ENCODE peak calls at places on chromosome 2, in five cellular contexts. One of them, this sample, is unnamed.

GRCh38 chr2:138537170-138537915 is 35.8 kb downstream of the SPOPL start:
- DNase-seq in RWPE1: no peak
- DNase-seq in dorsolateral prefrontal cortex: no peak
- DNase-seq in fibroblast of lung: no peak
- DNase-seq in thoracic aorta: no peak
- DNase-seq in this sample: peak; percentile 24

GRCh38 chr2:12478151-12479041 is 238.3 kb upstream of the TRIB2 start:
- DNase-seq in thoracic aorta: no peak
- DNase-seq in RWPE1: no peak
- DNase-seq in fibroblast of lung: peak; percentile 33
- DNase-seq in dorsolateral prefrontal cortex: no peak
- DNase-seq in this sample: no peak

GRCh38 chr2:64939332-64939917 is 49.8 kb upstream of the SLC1A4 start:
- DNase-seq in thoracic aorta: no peak
- DNase-seq in dorsolateral prefrontal cortex: no peak
- DNase-seq in fibroblast of lung: no peak
- DNase-seq in RWPE1: no peak
- DNase-seq in this sample: peak; percentile 42

GRCh38 chr2:28319118-28320008 is 73.3 kb upstream of the FOSL2 start:
- DNase-seq in dorsolateral prefrontal cortex: no peak
- DNase-seq in fibroblast of lung: no peak
- DNase-seq in thoracic aorta: no peak
- DNase-seq in RWPE1: no peak
- DNase-seq in this sample: no peak

GRCh38 chr2:155599834-155600233 is 732.7 kb downstream of the NR4A2 start:
- DNase-seq in RWPE1: no peak
- DNase-seq in fibroblast of lung: no peak
- DNase-seq in dorsolateral prefrontal cortex: no peak
- DNase-seq in thoracic aorta: no peak
- DNase-seq in this sample: no peak

GRCh38 chr2:42547446-42548295 is 20.8 kb upstream of the MTA3 start:
- DNase-seq in thoracic aorta: no peak
- DNase-seq in dorsolateral prefrontal cortex: no peak
- DNase-seq in fibroblast of lung: no peak
- DNase-seq in RWPE1: no peak
- DNase-seq in this sample: no peak

GRCh38 chr2:171124512-171124911 is 36.2 kb downstream of the TLK1 start:
- DNase-seq in fibroblast of lung: no peak
- DNase-seq in dorsolateral prefrontal cortex: no peak
- DNase-seq in RWPE1: no peak
- DNase-seq in thoracic aorta: no peak
- DNase-seq in this sample: no peak

GRCh38 chr2:234694244-234695013 is 197.5 kb upstream of the ARL4C start:
- DNase-seq in dorsolateral prefrontal cortex: no peak
- DNase-seq in RWPE1: peak; percentile 79
- DNase-seq in fibroblast of lung: peak; percentile 97
- DNase-seq in thoracic aorta: no peak
- DNase-seq in this sample: no peak

GRCh38 chr2:37973615-37974353 is 48.7 kb downstream of the RMDN2 start:
- DNase-seq in dorsolateral prefrontal cortex: no peak
- DNase-seq in thoracic aorta: no peak
- DNase-seq in fibroblast of lung: no peak
- DNase-seq in RWPE1: no peak
- DNase-seq in this sample: no peak

GRCh38 chr2:239499989-239500914 is 99.4 kb upstream of the HDAC4 start:
- DNase-seq in dorsolateral prefrontal cortex: peak; percentile 36
- DNase-seq in RWPE1: no peak
- DNase-seq in fibroblast of lung: peak; percentile 4
- DNase-seq in thoracic aorta: no peak
- DNase-seq in this sample: no peak

GRCh38 chr2:141611981-141612380 is 518.8 kb downstream of the LRP1B start:
- DNase-seq in RWPE1: peak; percentile 3
- DNase-seq in thoracic aorta: no peak
- DNase-seq in dorsolateral prefrontal cortex: no peak
- DNase-seq in fibroblast of lung: peak; percentile 48
- DNase-seq in this sample: no peak

GRCh38 chr2:238128061-238129040 is 10.1 kb upstream of the KLHL30 start:
- DNase-seq in fibroblast of lung: no peak
- DNase-seq in dorsolateral prefrontal cortex: no peak
- DNase-seq in RWPE1: no peak
- DNase-seq in thoracic aorta: no peak
- DNase-seq in this sample: no peak

GRCh38 chr2:212295571-212295970 is 243.0 kb downstream of the ERBB4 start:
- DNase-seq in RWPE1: no peak
- DNase-seq in thoracic aorta: no peak
- DNase-seq in fibroblast of lung: no peak
- DNase-seq in dorsolateral prefrontal cortex: no peak
- DNase-seq in this sample: no peak

GRCh38 chr2:175884673-175885393 is 117.2 kb downstream of the LNPK start:
- DNase-seq in dorsolateral prefrontal cortex: no peak
- DNase-seq in thoracic aorta: no peak
- DNase-seq in RWPE1: no peak
- DNase-seq in fibroblast of lung: no peak
- DNase-seq in this sample: no peak

GRCh38 chr2:12284487-12284886 is 432.2 kb upstream of the TRIB2 start:
- DNase-seq in thoracic aorta: no peak
- DNase-seq in dorsolateral prefrontal cortex: no peak
- DNase-seq in RWPE1: peak; percentile 30
- DNase-seq in fibroblast of lung: peak; percentile 71
- DNase-seq in this sample: no peak

GRCh38 chr2:238868067-238868524 is 20.2 kb downstream of the TWIST2 start:
- DNase-seq in RWPE1: no peak
- DNase-seq in fibroblast of lung: peak; percentile 74
- DNase-seq in dorsolateral prefrontal cortex: no peak
- DNase-seq in thoracic aorta: peak; percentile 52
- DNase-seq in this sample: no peak

GRCh38 chr2:121667618-121668017 is 18.4 kb upstream of the CLASP1 start:
- DNase-seq in dorsolateral prefrontal cortex: no peak
- DNase-seq in fibroblast of lung: no peak
- DNase-seq in RWPE1: no peak
- DNase-seq in thoracic aorta: no peak
- DNase-seq in this sample: no peak

GRCh38 chr2:50952596-50952995 is 79.3 kb downstream of the NRXN1 start:
- DNase-seq in fibroblast of lung: peak; percentile 77
- DNase-seq in dorsolateral prefrontal cortex: no peak
- DNase-seq in thoracic aorta: no peak
- DNase-seq in RWPE1: peak; percentile 55
- DNase-seq in this sample: no peak

GRCh38 chr2:67797801-67798535 is 264.8 kb downstream of the C1D start:
- DNase-seq in fibroblast of lung: peak; percentile 65
- DNase-seq in thoracic aorta: no peak
- DNase-seq in RWPE1: peak; percentile 3
- DNase-seq in dorsolateral prefrontal cortex: no peak
- DNase-seq in this sample: no peak

GRCh38 chr2:45771251-45771650 is 119.8 kb downstream of the PRKCE start:
- DNase-seq in RWPE1: no peak
- DNase-seq in thoracic aorta: no peak
- DNase-seq in fibroblast of lung: peak; percentile 51
- DNase-seq in dorsolateral prefrontal cortex: peak; percentile 55
- DNase-seq in this sample: peak; percentile 18

GRCh38 chr2:215833531-215834162 is 179.7 kb downstream of the MREG start:
- DNase-seq in dorsolateral prefrontal cortex: no peak
- DNase-seq in thoracic aorta: no peak
- DNase-seq in RWPE1: no peak
- DNase-seq in fibroblast of lung: peak; percentile 86
- DNase-seq in this sample: no peak

GRCh38 chr2:190088917-190089316 is 26.4 kb upstream of the MSTN start:
- DNase-seq in thoracic aorta: no peak
- DNase-seq in fibroblast of lung: peak; percentile 81
- DNase-seq in RWPE1: peak; percentile 51
- DNase-seq in dorsolateral prefrontal cortex: peak; percentile 23
- DNase-seq in this sample: peak; percentile 56

GRCh38 chr2:101520246-101520645 is 45.3 kb upstream of the RFX8 start:
- DNase-seq in fibroblast of lung: peak; percentile 33
- DNase-seq in RWPE1: peak; percentile 36
- DNase-seq in dorsolateral prefrontal cortex: no peak
- DNase-seq in thoracic aorta: no peak
- DNase-seq in this sample: no peak

GRCh38 chr2:101516833-101517690 is 42.1 kb upstream of the RFX8 start:
- DNase-seq in thoracic aorta: no peak
- DNase-seq in dorsolateral prefrontal cortex: no peak
- DNase-seq in RWPE1: peak; percentile 75
- DNase-seq in fibroblast of lung: peak; percentile 82
- DNase-seq in this sample: no peak

GRCh38 chr2:101517753-101518152 is 42.8 kb upstream of the RFX8 start:
- DNase-seq in fibroblast of lung: peak; percentile 78
- DNase-seq in RWPE1: peak; percentile 64
- DNase-seq in dorsolateral prefrontal cortex: no peak
- DNase-seq in thoracic aorta: no peak
- DNase-seq in this sample: no peak

GRCh38 chr2:101518470-101519172 is 43.7 kb upstream of the RFX8 start:
- DNase-seq in fibroblast of lung: peak; percentile 68
- DNase-seq in thoracic aorta: no peak
- DNase-seq in dorsolateral prefrontal cortex: peak; percentile 65
- DNase-seq in RWPE1: peak; percentile 62
- DNase-seq in this sample: peak; percentile 27

DNA sequence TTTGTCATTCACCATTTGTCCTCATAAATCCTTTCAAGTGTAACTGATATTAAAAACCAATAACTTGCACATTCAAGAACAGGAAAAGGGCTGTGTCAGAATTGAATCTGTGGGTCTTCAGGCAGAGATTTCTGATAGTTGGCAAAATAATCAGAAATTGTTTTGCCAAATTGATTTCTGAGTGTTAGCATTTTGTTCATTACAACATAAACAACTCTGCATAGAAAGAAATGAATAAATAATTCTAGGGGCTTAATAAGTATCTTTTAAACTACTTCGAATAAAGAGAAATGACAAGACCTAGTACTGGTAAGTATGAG is 44.2 kb upstream of the RFX8 start:
- DNase-seq in dorsolateral prefrontal cortex: no peak
- DNase-seq in thoracic aorta: no peak
- DNase-seq in fibroblast of lung: no peak
- DNase-seq in RWPE1: no peak
- DNase-seq in this sample: no peak
- TF ChIP-seq CTCF in dorsolateral prefrontal cortex: no peak
- TF ChIP-seq CTCF in thoracic aorta: no peak
- TF ChIP-seq CTCF in fibroblast of lung: no peak
- TF ChIP-seq CTCF in RWPE1: no peak
- TF ChIP-seq CTCF in this sample: no peak

GRCh38 chr2:24511894-24512293 is 20.8 kb downstream of the NCOA1 start:
- DNase-seq in fibroblast of lung: no peak
- DNase-seq in dorsolateral prefrontal cortex: no peak
- DNase-seq in RWPE1: no peak
- DNase-seq in thoracic aorta: no peak
- DNase-seq in this sample: no peak
- TF ChIP-seq CTCF in fibroblast of lung: no peak
- TF ChIP-seq CTCF in dorsolateral prefrontal cortex: no peak
- TF ChIP-seq CTCF in RWPE1: no peak
- TF ChIP-seq CTCF in thoracic aorta: no peak
- TF ChIP-seq CTCF in this sample: no peak

DNA sequence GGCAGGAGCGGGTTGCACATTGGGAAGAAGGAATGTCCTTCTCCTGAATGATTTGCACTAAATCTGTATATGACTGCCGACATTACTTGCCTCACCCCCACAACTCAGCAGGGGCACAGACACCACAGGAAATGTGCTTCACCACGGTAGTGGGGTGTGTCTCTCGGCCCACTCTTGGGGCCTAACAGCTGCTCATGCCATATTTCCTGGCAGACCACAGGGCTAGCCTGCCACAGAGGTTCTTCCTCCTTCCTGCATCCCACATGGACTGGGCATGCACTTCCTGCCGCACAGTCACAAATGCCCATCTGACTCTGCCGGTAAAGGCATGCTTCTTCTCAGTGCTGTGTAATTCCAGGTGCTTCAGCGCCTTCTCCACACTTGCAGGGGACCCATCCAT is 10.3 kb upstream of the PAPOLG start:
- DNase-seq in fibroblast of lung: no peak
- DNase-seq in thoracic aorta: no peak
- DNase-seq in RWPE1: no peak
- DNase-seq in dorsolateral prefrontal cortex: no peak
- DNase-seq in this sample: no peak
- TF ChIP-seq CTCF in fibroblast of lung: no peak
- TF ChIP-seq CTCF in thoracic aorta: no peak
- TF ChIP-seq CTCF in RWPE1: no peak
- TF ChIP-seq CTCF in dorsolateral prefrontal cortex: no peak
- TF ChIP-seq CTCF in this sample: no peak

GRCh38 chr2:59463401-59463800 is 1090.1 kb downstream of the BCL11A start:
- DNase-seq in fibroblast of lung: no peak
- DNase-seq in dorsolateral prefrontal cortex: no peak
- DNase-seq in RWPE1: no peak
- DNase-seq in thoracic aorta: no peak
- DNase-seq in this sample: no peak

GRCh38 chr2:59458862-59459261 is 1094.6 kb downstream of the BCL11A start:
- DNase-seq in thoracic aorta: no peak
- DNase-seq in dorsolateral prefrontal cortex: no peak
- DNase-seq in fibroblast of lung: no peak
- DNase-seq in RWPE1: no peak
- DNase-seq in this sample: no peak

GRCh38 chr2:59462418-59463197 is 1090.8 kb downstream of the BCL11A start:
- DNase-seq in RWPE1: no peak
- DNase-seq in dorsolateral prefrontal cortex: no peak
- DNase-seq in thoracic aorta: no peak
- DNase-seq in fibroblast of lung: no peak
- DNase-seq in this sample: no peak
- TF ChIP-seq CTCF in RWPE1: no peak
- TF ChIP-seq CTCF in dorsolateral prefrontal cortex: no peak
- TF ChIP-seq CTCF in thoracic aorta: no peak
- TF ChIP-seq CTCF in fibroblast of lung: no peak
- TF ChIP-seq CTCF in this sample: no peak

GRCh38 chr2:95277246-95277906 is 3.1 kb downstream of the PROM2 start:
- DNase-seq in dorsolateral prefrontal cortex: no peak
- DNase-seq in RWPE1: peak; percentile 72
- DNase-seq in fibroblast of lung: no peak
- DNase-seq in thoracic aorta: no peak
- DNase-seq in this sample: peak; percentile 79
- TF ChIP-seq CTCF in dorsolateral prefrontal cortex: no peak
- TF ChIP-seq CTCF in RWPE1: no peak
- TF ChIP-seq CTCF in fibroblast of lung: no peak
- TF ChIP-seq CTCF in thoracic aorta: no peak
- TF ChIP-seq CTCF in this sample: peak; percentile 43

GRCh38 chr2:169997140-169997887 is 170.1 kb downstream of the UBR3 start:
- DNase-seq in thoracic aorta: no peak
- DNase-seq in RWPE1: no peak
- DNase-seq in fibroblast of lung: no peak
- DNase-seq in dorsolateral prefrontal cortex: no peak
- DNase-seq in this sample: no peak

GRCh38 chr2:169999041-169999440 is 171.8 kb downstream of the UBR3 start:
- DNase-seq in dorsolateral prefrontal cortex: no peak
- DNase-seq in fibroblast of lung: no peak
- DNase-seq in RWPE1: no peak
- DNase-seq in thoracic aorta: no peak
- DNase-seq in this sample: no peak

DNA sequence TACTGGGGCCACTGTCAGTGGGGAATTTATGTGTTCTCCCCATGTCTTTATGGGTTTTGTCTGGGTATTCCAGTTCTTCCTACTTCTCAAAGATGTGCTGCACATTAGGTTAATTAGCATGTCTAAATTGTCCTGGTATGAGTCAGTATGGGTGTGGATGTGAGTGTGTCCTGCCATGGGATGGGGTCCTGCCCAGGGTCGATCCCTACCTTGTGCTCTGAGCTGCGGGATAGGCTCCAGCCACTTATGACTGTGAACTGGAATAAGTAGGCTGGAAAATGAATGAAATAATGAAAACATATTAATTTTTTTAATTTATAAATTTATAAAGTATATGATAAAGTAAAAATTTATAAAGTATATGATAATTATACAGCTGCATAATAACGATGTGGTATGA is 167.5 kb downstream of the UBR3 start:
- DNase-seq in thoracic aorta: no peak
- DNase-seq in RWPE1: no peak
- DNase-seq in dorsolateral prefrontal cortex: no peak
- DNase-seq in fibroblast of lung: no peak
- DNase-seq in this sample: no peak
- TF ChIP-seq CTCF in thoracic aorta: no peak
- TF ChIP-seq CTCF in RWPE1: no peak
- TF ChIP-seq CTCF in dorsolateral prefrontal cortex: no peak
- TF ChIP-seq CTCF in fibroblast of lung: no peak
- TF ChIP-seq CTCF in this sample: no peak

GRCh38 chr2:9230051-9230802 is 23.6 kb downstream of the ASAP2 start:
- DNase-seq in fibroblast of lung: peak; percentile 67
- DNase-seq in thoracic aorta: no peak
- DNase-seq in RWPE1: no peak
- DNase-seq in dorsolateral prefrontal cortex: no peak
- DNase-seq in this sample: no peak
- TF ChIP-seq CTCF in fibroblast of lung: no peak
- TF ChIP-seq CTCF in thoracic aorta: no peak
- TF ChIP-seq CTCF in RWPE1: no peak
- TF ChIP-seq CTCF in dorsolateral prefrontal cortex: no peak
- TF ChIP-seq CTCF in this sample: no peak